ENCODE peak calls at places on chromosomes 16 and 17, in eight cellular contexts. F, N, O, H, D, G, V and W are unnamed samples.
A peak's percentile ranks its signal among the peaks of the same experiment; 100 is the strongest.

GRCh38 chr17:10197721-10198508 is 491 bp downstream of the GAS7 start:
- DNase-seq in F (no peak), N (no peak), O (peak; percentile 30), H (no peak), D (no peak), G (no peak), V (no peak), W (no peak)

GRCh38 chr17:49817993-49818392 is 29.5 kb downstream of the KAT7 start:
- DNase-seq in F (no peak), N (peak; percentile 64), O (no peak), H (no peak), D (no peak), G (peak; percentile 57), V (no peak), W (no peak)

GRCh38 chr16:31215287-31216115 is 1.4 kb downstream of the PYDC1 start:
- DNase-seq in F (peak; percentile 15), N (no peak), O (peak; percentile 62), H (no peak), D (no peak), G (no peak), V (peak; percentile 69), W (peak; percentile 45)

GRCh38 chr16:50635505-50636392 is 45.4 kb downstream of the SNX20 start:
- DNase-seq in F (no peak), N (peak; percentile 17), O (no peak), H (peak; percentile 43), D (no peak), G (no peak), V (no peak), W (peak; percentile 6)

GRCh38 chr17:64455993-64456885 is 7.3 kb downstream of the MILR1 start:
- DNase-seq in F (no peak), N (no peak), O (no peak), H (peak; percentile 98), D (no peak), G (no peak), V (no peak), W (peak; percentile 38)

GRCh38 chr17:79574656-79575055 is 36.2 kb downstream of the RBFOX3 start:
- DNase-seq in F (no peak), N (no peak), O (no peak), H (no peak), D (no peak), G (no peak), V (no peak), W (no peak)

GRCh38 chr16:26012376-26012775 is 320.6 kb downstream of the HS3ST4 start:
- DNase-seq in F (no peak), N (no peak), O (no peak), H (no peak), D (no peak), G (no peak), V (no peak), W (no peak)

GRCh38 chr17:40539711-40540411 is 25.4 kb downstream of the CCR7 start:
- DNase-seq in F (no peak), N (no peak), O (no peak), H (no peak), D (no peak), G (no peak), V (no peak), W (no peak)

GRCh38 chr16:85238233-85238647 is 126.0 kb upstream of the CIBAR2 start:
- DNase-seq in F (no peak), N (no peak), O (peak; percentile 58), H (no peak), D (peak; percentile 96), G (no peak), V (peak; percentile 85), W (no peak)

GRCh38 chr16:27355610-27356009 is 41.8 kb downstream of the IL4R start:
- DNase-seq in F (no peak), N (peak; percentile 43), O (peak; percentile 56), H (peak; percentile 32), D (no peak), G (no peak), V (peak; percentile 45), W (peak; percentile 26)

GRCh38 chr17:66508896-66509843 is 206.8 kb downstream of the PRKCA start:
- DNase-seq in F (no peak), N (peak; percentile 22), O (no peak), H (peak; percentile 1), D (peak; percentile 73), G (no peak), V (peak; percentile 91), W (no peak)

GRCh38 chr16:1288813-1289479 is 20.5 kb upstream of the UBE2I start:
- DNase-seq in F (no peak), N (no peak), O (no peak), H (no peak), D (no peak), G (no peak), V (no peak), W (no peak)

GRCh38 chr16:56203052-56203451 is 11.8 kb downstream of the GNAO1 start:
- DNase-seq in F (no peak), N (peak; percentile 48), O (peak; percentile 18), H (peak; percentile 93), D (no peak), G (peak; percentile 32), V (peak; percentile 4), W (peak; percentile 75)

GRCh38 chr17:61354895-61355294 is 44.7 kb upstream of the TBX2 start:
- DNase-seq in F (no peak), N (no peak), O (no peak), H (no peak), D (no peak), G (no peak), V (peak; percentile 82), W (no peak)

GRCh38 chr17:29068828-29069227 is 25.9 kb downstream of the PIPOX start:
- DNase-seq in F (no peak), N (no peak), O (no peak), H (no peak), D (no peak), G (no peak), V (no peak), W (no peak)

GRCh38 chr17:30326816-30327215 is 7.0 kb downstream of the TMIGD1 start:
- DNase-seq in F (no peak), N (no peak), O (no peak), H (no peak), D (no peak), G (no peak), V (no peak), W (no peak)

GRCh38 chr16:30112197-30113030 is 923 bp downstream of the GDPD3 start:
- DNase-seq in F (no peak), N (peak; percentile 42), O (peak; percentile 73), H (no peak), D (peak; percentile 40), G (peak; percentile 46), V (peak; percentile 68), W (peak; percentile 80)

GRCh38 chr17:52233176-52233575 is 74.7 kb upstream of the CA10 start:
- DNase-seq in F (no peak), N (no peak), O (no peak), H (no peak), D (no peak), G (no peak), V (no peak), W (no peak)

GRCh38 chr17:50267074-50267841 is 7.0 kb upstream of the TMEM92 start:
- DNase-seq in F (no peak), N (no peak), O (no peak), H (no peak), D (peak; percentile 70), G (no peak), V (peak; percentile 20), W (no peak)

GRCh38 chr16:12548270-12548983 is 255.3 kb downstream of the CPPED1 start:
- DNase-seq in F (no peak), N (no peak), O (no peak), H (no peak), D (no peak), G (no peak), V (no peak), W (no peak)

GRCh38 chr17:29835438-29836351 is 94.3 kb downstream of the SSH2 start:
- DNase-seq in F (no peak), N (no peak), O (no peak), H (peak; percentile 27), D (no peak), G (no peak), V (no peak), W (no peak)

GRCh38 chr17:72725432-72726068 is 366.9 kb downstream of the SLC39A11 start:
- DNase-seq in F (no peak), N (peak; percentile 39), O (peak; percentile 41), H (peak; percentile 1), D (peak; percentile 35), G (peak; percentile 28), V (peak; percentile 59), W (peak; percentile 65)

GRCh38 chr17:2436516-2436915 is 35.7 kb upstream of the MNT start:
- DNase-seq in F (no peak), N (no peak), O (no peak), H (no peak), D (no peak), G (no peak), V (no peak), W (no peak)

GRCh38 chr16:73713817-73714495 is 582.7 kb upstream of the PSMD7 start:
- DNase-seq in F (no peak), N (no peak), O (peak; percentile 15), H (no peak), D (peak; percentile 1), G (no peak), V (peak; percentile 23), W (peak; percentile 25)

GRCh38 chr17:9115446-9116265 is 94.3 kb downstream of the NTN1 start:
- DNase-seq in F (peak; percentile 14), N (peak; percentile 32), O (peak; percentile 66), H (peak; percentile 72), D (peak; percentile 48), G (no peak), V (peak; percentile 43), W (peak; percentile 48)

GRCh38 chr16:11639925-11640899 is 28.0 kb upstream of the SNN start:
- DNase-seq in F (peak; percentile 87), N (no peak), O (peak; percentile 79), H (peak; percentile 92), D (peak; percentile 97), G (no peak), V (peak; percentile 99), W (peak; percentile 80)